ENCODE peak calls at places on chromosomes 1 and 21, in ten cellular contexts. One of them, this sample, is unnamed.
A peak's percentile ranks its signal among the peaks of the same experiment; 100 is the strongest.

GRCh38 chr1:202805886-202806511 is 2.2 kb downstream of the KDM5B start:
- DNase-seq in heart left ventricle: no peak
- DNase-seq in body of pancreas: no peak
- DNase-seq in K562: no peak
- DNase-seq in sigmoid colon: no peak
- DNase-seq in psoas muscle: no peak
- DNase-seq in aorta: no peak
- DNase-seq in CD8-positive, alpha-beta memory T cell: no peak
- DNase-seq in lower lobe of right lung: no peak
- DNase-seq in endodermal cell: no peak
- DNase-seq in this sample: peak; percentile 25

GRCh38 chr1:159817276-159818041 is 9.2 kb upstream of the SLAMF8 start:
- DNase-seq in body of pancreas: peak; percentile 49
- DNase-seq in heart left ventricle: no peak
- DNase-seq in CD8-positive, alpha-beta memory T cell: no peak
- DNase-seq in sigmoid colon: no peak
- DNase-seq in endodermal cell: no peak
- DNase-seq in aorta: no peak
- DNase-seq in lower lobe of right lung: no peak
- DNase-seq in psoas muscle: no peak
- DNase-seq in K562: no peak
- DNase-seq in this sample: no peak

GRCh38 chr21:44291078-44291935 is 5.6 kb downstream of the AIRE start:
- DNase-seq in endodermal cell: no peak
- DNase-seq in K562: no peak
- DNase-seq in lower lobe of right lung: no peak
- DNase-seq in sigmoid colon: no peak
- DNase-seq in CD8-positive, alpha-beta memory T cell: no peak
- DNase-seq in psoas muscle: peak; percentile 54
- DNase-seq in heart left ventricle: no peak
- DNase-seq in aorta: peak; percentile 42
- DNase-seq in body of pancreas: no peak
- DNase-seq in this sample: no peak

GRCh38 chr21:34198232-34199120 is 125.1 kb downstream of the MRPS6 start:
- DNase-seq in body of pancreas: no peak
- DNase-seq in psoas muscle: no peak
- DNase-seq in endodermal cell: no peak
- DNase-seq in lower lobe of right lung: no peak
- DNase-seq in sigmoid colon: no peak
- DNase-seq in K562: no peak
- DNase-seq in heart left ventricle: no peak
- DNase-seq in CD8-positive, alpha-beta memory T cell: peak; percentile 4
- DNase-seq in aorta: no peak
- DNase-seq in this sample: peak; percentile 18

GRCh38 chr1:218371927-218372672 is 27.0 kb downstream of the TGFB2 start:
- DNase-seq in K562: no peak
- DNase-seq in sigmoid colon: peak; percentile 65
- DNase-seq in body of pancreas: peak; percentile 40
- DNase-seq in aorta: no peak
- DNase-seq in heart left ventricle: no peak
- DNase-seq in CD8-positive, alpha-beta memory T cell: no peak
- DNase-seq in endodermal cell: no peak
- DNase-seq in psoas muscle: no peak
- DNase-seq in lower lobe of right lung: no peak
- DNase-seq in this sample: peak; percentile 84

GRCh38 chr1:24605534-24606295 is 37.4 kb upstream of the SRRM1 start:
- DNase-seq in K562: no peak
- DNase-seq in body of pancreas: no peak
- DNase-seq in heart left ventricle: no peak
- DNase-seq in CD8-positive, alpha-beta memory T cell: no peak
- DNase-seq in lower lobe of right lung: no peak
- DNase-seq in psoas muscle: no peak
- DNase-seq in sigmoid colon: no peak
- DNase-seq in aorta: no peak
- DNase-seq in endodermal cell: peak; percentile 36
- DNase-seq in this sample: no peak

GRCh38 chr1:160376525-160377131 is 9.8 kb downstream of the NHLH1 start:
- DNase-seq in psoas muscle: no peak
- DNase-seq in heart left ventricle: no peak
- DNase-seq in K562: peak; percentile 72
- DNase-seq in sigmoid colon: no peak
- DNase-seq in lower lobe of right lung: no peak
- DNase-seq in endodermal cell: peak; percentile 78
- DNase-seq in CD8-positive, alpha-beta memory T cell: peak; percentile 34
- DNase-seq in body of pancreas: peak; percentile 59
- DNase-seq in aorta: no peak
- DNase-seq in this sample: peak; percentile 75

GRCh38 chr21:16061194-16061593 is 331.4 kb downstream of the USP25 start:
- DNase-seq in psoas muscle: no peak
- DNase-seq in endodermal cell: no peak
- DNase-seq in sigmoid colon: no peak
- DNase-seq in K562: no peak
- DNase-seq in lower lobe of right lung: no peak
- DNase-seq in aorta: no peak
- DNase-seq in heart left ventricle: no peak
- DNase-seq in CD8-positive, alpha-beta memory T cell: no peak
- DNase-seq in body of pancreas: no peak
- DNase-seq in this sample: no peak

GRCh38 chr1:117171900-117172501 is 38.7 kb downstream of the VTCN1 start:
- DNase-seq in sigmoid colon: no peak
- DNase-seq in body of pancreas: peak; percentile 95
- DNase-seq in endodermal cell: no peak
- DNase-seq in psoas muscle: peak; percentile 81
- DNase-seq in lower lobe of right lung: peak; percentile 57
- DNase-seq in K562: no peak
- DNase-seq in CD8-positive, alpha-beta memory T cell: no peak
- DNase-seq in heart left ventricle: peak; percentile 20
- DNase-seq in aorta: no peak
- DNase-seq in this sample: no peak

GRCh38 chr1:114319480-114319879 is 165.8 kb upstream of the SYT6 start:
- DNase-seq in psoas muscle: no peak
- DNase-seq in aorta: no peak
- DNase-seq in endodermal cell: no peak
- DNase-seq in body of pancreas: no peak
- DNase-seq in K562: no peak
- DNase-seq in heart left ventricle: no peak
- DNase-seq in sigmoid colon: no peak
- DNase-seq in CD8-positive, alpha-beta memory T cell: no peak
- DNase-seq in lower lobe of right lung: no peak
- DNase-seq in this sample: peak; percentile 24

GRCh38 chr1:226633541-226634155 is 85.1 kb downstream of the STUM start:
- DNase-seq in sigmoid colon: peak; percentile 73
- DNase-seq in heart left ventricle: peak; percentile 10
- DNase-seq in psoas muscle: peak; percentile 39
- DNase-seq in lower lobe of right lung: peak; percentile 42
- DNase-seq in CD8-positive, alpha-beta memory T cell: no peak
- DNase-seq in body of pancreas: no peak
- DNase-seq in aorta: no peak
- DNase-seq in K562: no peak
- DNase-seq in endodermal cell: no peak
- DNase-seq in this sample: no peak

GRCh38 chr1:31372961-31373896 is at the start of gene FABP3:
- DNase-seq in aorta: peak; percentile 87
- DNase-seq in sigmoid colon: peak; percentile 90
- DNase-seq in psoas muscle: peak; percentile 94
- DNase-seq in body of pancreas: peak; percentile 81
- DNase-seq in heart left ventricle: peak; percentile 86
- DNase-seq in endodermal cell: peak; percentile 98
- DNase-seq in CD8-positive, alpha-beta memory T cell: no peak
- DNase-seq in K562: peak; percentile 86
- DNase-seq in lower lobe of right lung: peak; percentile 88
- DNase-seq in this sample: peak; percentile 60

GRCh38 chr21:29465528-29465927 is 166.8 kb downstream of the BACH1 start:
- DNase-seq in K562: no peak
- DNase-seq in body of pancreas: no peak
- DNase-seq in lower lobe of right lung: no peak
- DNase-seq in psoas muscle: no peak
- DNase-seq in aorta: no peak
- DNase-seq in sigmoid colon: no peak
- DNase-seq in endodermal cell: no peak
- DNase-seq in CD8-positive, alpha-beta memory T cell: no peak
- DNase-seq in heart left ventricle: no peak
- DNase-seq in this sample: no peak

GRCh38 chr1:159823401-159823800 is 3.3 kb upstream of the SLAMF8 start:
- DNase-seq in psoas muscle: no peak
- DNase-seq in body of pancreas: no peak
- DNase-seq in K562: no peak
- DNase-seq in heart left ventricle: no peak
- DNase-seq in lower lobe of right lung: no peak
- DNase-seq in sigmoid colon: no peak
- DNase-seq in endodermal cell: peak; percentile 69
- DNase-seq in CD8-positive, alpha-beta memory T cell: no peak
- DNase-seq in aorta: no peak
- DNase-seq in this sample: no peak

GRCh38 chr1:166032163-166032562 is 134.6 kb downstream of the FAM78B start:
- DNase-seq in aorta: no peak
- DNase-seq in CD8-positive, alpha-beta memory T cell: no peak
- DNase-seq in body of pancreas: peak; percentile 24
- DNase-seq in heart left ventricle: no peak
- DNase-seq in K562: no peak
- DNase-seq in sigmoid colon: no peak
- DNase-seq in endodermal cell: peak; percentile 28
- DNase-seq in lower lobe of right lung: no peak
- DNase-seq in psoas muscle: no peak
- DNase-seq in this sample: no peak

GRCh38 chr1:116401646-116402176 is 28.7 kb downstream of the ATP1A1 start:
- DNase-seq in sigmoid colon: no peak
- DNase-seq in CD8-positive, alpha-beta memory T cell: no peak
- DNase-seq in body of pancreas: no peak
- DNase-seq in endodermal cell: no peak
- DNase-seq in K562: no peak
- DNase-seq in heart left ventricle: no peak
- DNase-seq in lower lobe of right lung: no peak
- DNase-seq in aorta: no peak
- DNase-seq in psoas muscle: no peak
- DNase-seq in this sample: no peak

GRCh38 chr1:245807306-245807705 is 652.5 kb downstream of the KIF26B start:
- DNase-seq in heart left ventricle: no peak
- DNase-seq in psoas muscle: no peak
- DNase-seq in body of pancreas: peak; percentile 10
- DNase-seq in lower lobe of right lung: peak; percentile 69
- DNase-seq in sigmoid colon: no peak
- DNase-seq in endodermal cell: no peak
- DNase-seq in aorta: no peak
- DNase-seq in CD8-positive, alpha-beta memory T cell: no peak
- DNase-seq in K562: no peak
- DNase-seq in this sample: peak; percentile 47
- H3K27ac ChIP-seq in heart left ventricle: no peak overlapping the region
- H3K27ac ChIP-seq in psoas muscle: no peak overlapping the region
- H3K27ac ChIP-seq in body of pancreas: no peak overlapping the region
- H3K27ac ChIP-seq in lower lobe of right lung: peak overlapping the region; percentile 70
- H3K27ac ChIP-seq in sigmoid colon: no peak overlapping the region
- H3K27ac ChIP-seq in endodermal cell: no peak overlapping the region
- H3K27ac ChIP-seq in aorta: no peak overlapping the region
- H3K27ac ChIP-seq in CD8-positive, alpha-beta memory T cell: no peak overlapping the region
- H3K27ac ChIP-seq in K562: peak overlapping the region; percentile 15
- H3K27ac ChIP-seq in this sample: no peak overlapping the region

GRCh38 chr1:2787163-2787911 is 14.2 kb downstream of the TTC34 start:
- DNase-seq in K562: no peak
- DNase-seq in heart left ventricle: no peak
- DNase-seq in aorta: no peak
- DNase-seq in sigmoid colon: peak; percentile 52
- DNase-seq in lower lobe of right lung: peak; percentile 34
- DNase-seq in CD8-positive, alpha-beta memory T cell: no peak
- DNase-seq in body of pancreas: no peak
- DNase-seq in psoas muscle: peak; percentile 36
- DNase-seq in endodermal cell: peak; percentile 21
- DNase-seq in this sample: no peak
- H3K9me3 ChIP-seq in K562: no peaks in the 10 kb centered on the region
- H3K9me3 ChIP-seq in heart left ventricle: peaks cover 9% of the 10 kb centered on the region
- H3K9me3 ChIP-seq in aorta: peaks cover 12% of the 10 kb centered on the region
- H3K9me3 ChIP-seq in sigmoid colon: peaks cover 1% of the 10 kb centered on the region
- H3K9me3 ChIP-seq in lower lobe of right lung: peaks cover 6% of the 10 kb centered on the region
- H3K9me3 ChIP-seq in CD8-positive, alpha-beta memory T cell: peaks cover 7% of the 10 kb centered on the region
- H3K9me3 ChIP-seq in body of pancreas: no peaks in the 10 kb centered on the region
- H3K9me3 ChIP-seq in psoas muscle: peaks cover 3% of the 10 kb centered on the region
- H3K9me3 ChIP-seq in endodermal cell: peaks cover 31% of the 10 kb centered on the region
- H3K9me3 ChIP-seq in this sample: peaks cover 8% of the 10 kb centered on the region

DNA sequence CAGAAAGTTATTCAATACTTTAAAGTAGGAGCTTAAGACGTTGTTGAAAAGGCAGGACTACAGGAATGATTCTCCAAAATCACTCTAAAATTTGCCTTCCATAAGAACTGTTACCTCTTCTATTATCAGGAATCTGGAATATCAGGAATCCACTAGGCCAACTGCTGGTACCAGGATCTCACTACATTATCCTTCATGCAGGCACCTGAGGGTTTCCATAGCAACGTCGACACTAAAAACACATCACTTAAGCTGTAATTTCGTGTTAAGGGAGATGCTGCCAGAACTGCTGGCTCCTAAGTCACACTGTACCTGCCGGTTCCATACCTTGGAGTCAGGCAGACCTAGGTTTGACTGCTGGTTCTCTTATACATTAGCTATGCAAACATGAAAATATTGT is 139.7 kb upstream of the C1orf87 start:
- DNase-seq in aorta: no peak
- DNase-seq in heart left ventricle: no peak
- DNase-seq in endodermal cell: no peak
- DNase-seq in psoas muscle: no peak
- DNase-seq in CD8-positive, alpha-beta memory T cell: no peak
- DNase-seq in K562: no peak
- DNase-seq in body of pancreas: peak; percentile 5
- DNase-seq in lower lobe of right lung: no peak
- DNase-seq in sigmoid colon: no peak
- DNase-seq in this sample: no peak
- H3K4me1 ChIP-seq in aorta: no peaks in the 10 kb centered on the region
- H3K4me1 ChIP-seq in heart left ventricle: no peaks in the 10 kb centered on the region
- H3K4me1 ChIP-seq in endodermal cell: no peaks in the 10 kb centered on the region
- H3K4me1 ChIP-seq in psoas muscle: no peaks in the 10 kb centered on the region
- H3K4me1 ChIP-seq in CD8-positive, alpha-beta memory T cell: no peaks in the 10 kb centered on the region
- H3K4me1 ChIP-seq in K562: no peaks in the 10 kb centered on the region
- H3K4me1 ChIP-seq in body of pancreas: no peaks in the 10 kb centered on the region
- H3K4me1 ChIP-seq in lower lobe of right lung: no peaks in the 10 kb centered on the region
- H3K4me1 ChIP-seq in sigmoid colon: no peaks in the 10 kb centered on the region
- H3K4me1 ChIP-seq in this sample: no peaks in the 10 kb centered on the region

DNA sequence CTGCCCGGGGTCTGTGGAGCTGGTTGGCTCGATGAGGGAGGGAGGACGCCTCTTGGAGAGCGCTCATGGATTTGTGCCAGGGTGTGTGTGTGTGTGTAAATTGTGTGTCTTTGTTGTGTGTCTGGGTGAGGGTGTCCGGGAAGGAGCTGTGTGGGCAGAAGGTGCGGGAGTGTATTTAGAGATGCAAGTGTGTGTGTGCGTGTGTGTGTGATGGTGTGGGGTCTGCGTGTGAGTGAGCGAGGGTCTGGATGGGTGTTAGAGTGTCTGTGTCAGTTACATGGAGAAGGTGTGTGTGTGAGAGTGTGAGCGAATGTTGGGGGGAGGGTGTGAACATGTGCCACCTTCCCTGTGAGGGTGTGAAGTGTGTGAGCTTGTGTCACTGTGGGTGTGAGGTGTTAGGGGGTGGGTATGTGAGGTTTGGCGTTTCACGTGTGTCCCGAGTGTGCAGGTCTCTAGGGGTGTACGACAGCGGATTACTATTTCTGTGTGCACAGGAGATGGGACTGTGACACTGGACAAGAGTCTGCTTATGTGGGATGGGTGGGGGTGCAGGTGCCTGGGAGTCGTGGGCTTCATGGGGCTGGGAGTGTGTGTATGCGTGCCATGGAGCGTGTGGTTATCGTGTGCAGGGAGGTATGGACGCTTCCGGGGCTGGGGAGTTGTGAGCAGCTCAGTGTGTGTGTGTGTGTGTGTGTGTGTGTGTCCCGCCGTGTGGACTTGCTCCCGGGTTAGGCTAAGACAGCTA is 887 bp downstream of the IGSF21 start:
- DNase-seq in psoas muscle: no peak
- DNase-seq in heart left ventricle: no peak
- DNase-seq in CD8-positive, alpha-beta memory T cell: no peak
- DNase-seq in K562: no peak
- DNase-seq in sigmoid colon: no peak
- DNase-seq in body of pancreas: no peak
- DNase-seq in aorta: no peak
- DNase-seq in endodermal cell: no peak
- DNase-seq in lower lobe of right lung: no peak
- DNase-seq in this sample: no peak
- H3K27ac ChIP-seq in psoas muscle: no peak overlapping the region
- H3K27ac ChIP-seq in heart left ventricle: no peak overlapping the region
- H3K27ac ChIP-seq in CD8-positive, alpha-beta memory T cell: no peak overlapping the region
- H3K27ac ChIP-seq in K562: no peak overlapping the region
- H3K27ac ChIP-seq in sigmoid colon: no peak overlapping the region
- H3K27ac ChIP-seq in body of pancreas: no peak overlapping the region
- H3K27ac ChIP-seq in aorta: no peak overlapping the region
- H3K27ac ChIP-seq in endodermal cell: no peak overlapping the region
- H3K27ac ChIP-seq in lower lobe of right lung: no peak overlapping the region
- H3K27ac ChIP-seq in this sample: no peak overlapping the region